ENCODE peak calls at places on chromosome 22, in six cellular contexts. M, S, J, E, H and Q are unnamed samples.

GRCh38 chr22:36734171-36735058 is 30.9 kb upstream of the CACNG2 start:
- DNase-seq in M (peak), S (no peak), J (peak), E (no peak), H (no peak), Q (no peak)

GRCh38 chr22:44091021-44091721 is 67.1 kb downstream of the PARVB start:
- DNase-seq in M (no peak), S (no peak), J (no peak), E (no peak), H (no peak), Q (peak)

GRCh38 chr22:39446239-39446721 is 10.5 kb upstream of the MGAT3 start:
- DNase-seq in M (peak), S (no peak), J (no peak), E (peak), H (peak), Q (no peak)

GRCh38 chr22:24432059-24432853 is 4.9 kb downstream of the ADORA2A start:
- DNase-seq in M (no peak), S (no peak), J (peak), E (no peak), H (no peak), Q (no peak)

GRCh38 chr22:28977481-28977971 is 84.1 kb downstream of the C22orf31 start:
- DNase-seq in M (no peak), S (no peak), J (no peak), E (no peak), H (no peak), Q (peak)

GRCh38 chr22:41249442-41249841 is 8.7 kb upstream of the CHADL start:
- DNase-seq in M (no peak), S (no peak), J (no peak), E (no peak), H (no peak), Q (no peak)

GRCh38 chr22:38257650-38258246 is 15.1 kb downstream of the TMEM184B start:
- DNase-seq in M (no peak), S (no peak), J (no peak), E (no peak), H (no peak), Q (no peak)

GRCh38 chr22:17779286-17780115 is 5.2 kb upstream of the BID start:
- DNase-seq in M (no peak), S (no peak), J (no peak), E (no peak), H (no peak), Q (no peak)

GRCh38 chr22:35630387-35630793 is 13.3 kb upstream of the MB start:
- DNase-seq in M (peak), S (no peak), J (peak), E (peak), H (no peak), Q (peak)

GRCh38 chr22:36467946-36468345 is 13.5 kb downstream of the TXN2 start:
- DNase-seq in M (no peak), S (no peak), J (peak), E (peak), H (no peak), Q (peak)

GRCh38 chr22:22784249-22785039 is 103.2 kb upstream of the IGLL5 start:
- DNase-seq in M (no peak), S (no peak), J (no peak), E (no peak), H (no peak), Q (no peak)

GRCh38 chr22:38233427-38233826 is 31.6 kb downstream of the MAFF start:
- DNase-seq in M (no peak), S (no peak), J (peak), E (no peak), H (no peak), Q (no peak)

GRCh38 chr22:47052236-47053012 is 290.0 kb downstream of the TBC1D22A start:
- DNase-seq in M (no peak), S (no peak), J (no peak), E (no peak), H (no peak), Q (no peak)

GRCh38 chr22:47055073-47055355 is 292.6 kb downstream of the TBC1D22A start:
- DNase-seq in M (no peak), S (no peak), J (no peak), E (no peak), H (no peak), Q (no peak)

GRCh38 chr22:47054231-47055072 is 292.0 kb downstream of the TBC1D22A start:
- DNase-seq in M (no peak), S (no peak), J (no peak), E (no peak), H (no peak), Q (no peak)

GRCh38 chr22:47053013-47053864 is 290.8 kb downstream of the TBC1D22A start:
- DNase-seq in M (no peak), S (no peak), J (no peak), E (no peak), H (no peak), Q (no peak)

GRCh38 chr22:47053865-47054185 is 291.4 kb downstream of the TBC1D22A start:
- DNase-seq in M (no peak), S (no peak), J (peak), E (no peak), H (no peak), Q (peak)
- H3K14ac ChIP-seq in M (no peak), S (no peak), J (no peak), E (no peak), H (no peak), Q (no peak)

GRCh38 chr22:20393705-20394476 is at the start of gene ZNF74:
- DNase-seq in M (peak), S (peak), J (peak), E (peak), H (peak), Q (peak)
- H2BK5ac ChIP-seq in M (no peak), S (no peak), J (peak), E (peak), H (no peak), Q (no peak)

GRCh38 chr22:19876314-19876940 is 21.8 kb upstream of the GNB1L start:
- DNase-seq in M (no peak), S (no peak), J (no peak), E (no peak), H (peak), Q (no peak)

GRCh38 chr22:19875531-19876313 is 21.0 kb upstream of the GNB1L start:
- DNase-seq in M (no peak), S (no peak), J (no peak), E (no peak), H (peak), Q (no peak)

GRCh38 chr22:19873960-19874306 is 19.3 kb upstream of the GNB1L start:
- DNase-seq in M (no peak), S (no peak), J (no peak), E (no peak), H (peak), Q (no peak)

GRCh38 chr22:19874307-19875060 is 19.8 kb upstream of the GNB1L start:
- DNase-seq in M (peak), S (peak), J (no peak), E (no peak), H (peak), Q (no peak)

DNA sequence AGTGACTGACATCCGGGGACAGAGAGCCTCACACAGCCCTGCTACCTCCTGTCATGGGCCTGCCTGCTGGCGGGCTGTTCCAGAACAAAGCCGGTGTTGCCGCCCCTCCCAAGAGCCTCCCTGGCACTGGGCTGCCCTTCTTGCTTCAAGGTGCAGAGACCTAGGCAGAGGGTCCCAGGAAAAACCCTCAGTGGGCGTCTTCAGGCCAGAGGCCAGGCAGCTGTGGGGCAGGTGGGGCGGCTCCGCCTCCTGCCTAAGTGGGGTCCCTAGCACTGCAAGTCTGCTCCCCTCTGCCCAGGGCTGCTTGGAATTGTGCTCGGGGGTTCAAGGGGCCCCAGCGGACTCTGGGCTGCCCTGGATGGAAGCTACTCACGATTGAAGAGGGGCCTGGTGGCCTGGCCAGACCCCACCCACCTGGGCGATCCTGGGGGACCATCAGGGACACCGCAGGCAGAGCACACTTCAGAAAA is 20.4 kb upstream of the GNB1L start:
- DNase-seq in M (peak), S (no peak), J (no peak), E (no peak), H (no peak), Q (no peak)
- H3K14ac ChIP-seq in M (no peak), S (peak), J (no peak), E (no peak), H (no peak), Q (peak)

DNA sequence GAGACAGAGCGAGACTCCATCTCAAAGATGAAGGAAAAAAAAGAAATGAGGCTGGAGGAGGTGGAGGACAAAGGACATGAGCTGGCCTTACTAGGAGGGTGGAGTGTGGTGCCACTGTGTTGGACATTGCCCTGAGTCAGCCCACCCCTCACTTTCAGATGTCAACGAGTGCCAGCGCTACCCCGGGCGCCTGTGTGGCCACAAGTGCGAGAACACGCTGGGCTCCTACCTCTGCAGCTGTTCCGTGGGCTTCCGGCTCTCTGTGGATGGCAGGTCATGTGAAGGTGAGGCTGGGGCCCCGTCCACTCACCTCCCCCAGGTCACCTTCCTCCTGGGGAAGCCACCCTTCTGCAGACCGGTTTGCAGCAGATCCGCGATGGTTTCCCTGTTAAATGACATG is 40.6 kb downstream of the FBLN1 start:
- DNase-seq in M (no peak), S (no peak), J (no peak), E (no peak), H (no peak), Q (no peak)
- H2BK5ac ChIP-seq in M (no peak), S (no peak), J (no peak), E (no peak), H (no peak), Q (no peak)

DNA sequence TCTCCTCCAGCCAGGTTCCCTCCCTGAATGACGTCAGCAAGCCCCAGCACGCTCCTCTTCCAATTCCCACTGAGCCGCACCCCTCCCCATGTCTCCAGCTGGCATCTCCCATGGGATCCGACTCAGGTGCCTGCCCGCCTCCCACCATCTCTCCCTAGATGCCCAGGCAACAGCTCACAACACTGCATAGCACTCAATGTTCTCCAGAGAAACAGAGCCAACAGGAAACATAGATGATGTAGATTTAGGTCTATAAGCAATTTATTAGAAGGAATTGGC is 532.3 kb downstream of the BRD1 start:
- DNase-seq in M (peak), S (no peak), J (no peak), E (no peak), H (no peak), Q (no peak)
- H3K14ac ChIP-seq in M (no peak), S (no peak), J (no peak), E (no peak), H (no peak), Q (no peak)